ENCODE peak calls at places on chromosomes 13 and 19, in eight cellular contexts. X, Y, U, I, O, K, J and R are unnamed samples.

GRCh38 chr19:37217855-37218591 is at the start of gene ZNF383:
- DNase-seq in U (peak; percentile 95), Y (peak; percentile 94), X (peak; percentile 92), J (peak; percentile 91), O (peak; percentile 86), K (peak; percentile 96), I (peak; percentile 88), R (peak; percentile 97)

GRCh38 chr19:14517446-14517839 is 754 bp downstream of the DNAJB1 start:
- DNase-seq in Y (no peak), U (no peak), O (no peak), J (no peak), K (no peak), X (no peak), I (peak; percentile 41), R (no peak)

GRCh38 chr13:73715114-73715909 is 418.9 kb downstream of the KLF12 start:
- DNase-seq in Y (no peak), J (no peak), K (no peak), I (no peak), U (no peak), O (peak; percentile 37), X (no peak), R (peak; percentile 27)

GRCh38 chr13:71874490-71874889 is 7.5 kb upstream of the DACH1 start:
- DNase-seq in J (no peak), O (no peak), U (no peak), X (no peak), I (no peak), Y (no peak), K (no peak), R (no peak)

GRCh38 chr13:51315658-51316057 is 23.8 kb upstream of the SERPINE3 start:
- DNase-seq in I (peak; percentile 4), Y (no peak), U (no peak), X (peak; percentile 87), J (no peak), K (no peak), O (no peak), R (no peak)

GRCh38 chr13:46775385-46776065 is 21.4 kb downstream of the ESD start:
- DNase-seq in U (no peak), K (no peak), X (no peak), Y (no peak), O (no peak), I (no peak), J (no peak), R (no peak)

GRCh38 chr19:8850488-8850887 is 18.3 kb downstream of the MBD3L1 start:
- DNase-seq in I (no peak), X (no peak), Y (no peak), U (no peak), O (no peak), J (no peak), K (no peak), R (no peak)

GRCh38 chr13:43307921-43308433 is 284.6 kb downstream of the DNAJC15 start:
- DNase-seq in I (peak; percentile 96), Y (peak; percentile 54), J (peak; percentile 79), O (no peak), U (peak; percentile 25), X (peak; percentile 97), K (no peak), R (peak; percentile 82)

GRCh38 chr19:40393894-40394815 is 4.2 kb upstream of the HIPK4 start:
- DNase-seq in Y (no peak), J (no peak), K (no peak), U (no peak), I (no peak), O (no peak), X (no peak), R (no peak)

GRCh38 chr19:18712981-18713380 is 29.5 kb downstream of the CRTC1 start:
- DNase-seq in J (no peak), K (no peak), I (peak; percentile 4), Y (no peak), O (no peak), U (no peak), X (no peak), R (no peak)

GRCh38 chr13:101590479-101590878 is 138.0 kb downstream of the ITGBL1 start:
- DNase-seq in U (no peak), X (no peak), K (no peak), Y (no peak), J (no peak), O (no peak), I (no peak), R (no peak)

GRCh38 chr13:77431449-77431848 is 104.1 kb upstream of the SCEL start:
- DNase-seq in K (no peak), J (no peak), X (no peak), I (no peak), Y (no peak), U (no peak), O (no peak), R (no peak)

GRCh38 chr19:57321164-57321563 is 892 bp downstream of the ZNF543 start:
- DNase-seq in O (no peak), K (no peak), J (no peak), I (no peak), X (no peak), Y (no peak), U (no peak), R (peak; percentile 57)

GRCh38 chr13:114081761-114082681 is 50.4 kb downstream of the RASA3 start:
- DNase-seq in Y (no peak), O (peak; percentile 21), X (no peak), U (no peak), J (no peak), I (no peak), K (no peak), R (no peak)